ENCODE peak calls at places on chromosomes 12 and 14, in eight cellular contexts. I is adrenal gland; E is tibial artery; W is CD4-positive, CD25-positive, alpha-beta regulatory T cell; V is cardiac muscle cell; J is astrocyte; X is GM12865; K is mesenchymal stem cell. T is an unnamed sample.

GRCh38 chr12:120992989-120993388 is 14.6 kb downstream of the HNF1A start:
- DNase-seq in I (no peak), E (no peak), W (no peak), V (no peak), J (no peak), X (no peak), K (no peak), T (no peak)

GRCh38 chr12:78194448-78194847 is 363.8 kb downstream of the NAV3 start:
- DNase-seq in I (no peak), E (no peak), W (no peak), V (no peak), J (peak), X (no peak), K (peak), T (peak)

GRCh38 chr12:15050664-15051063 is 77.8 kb downstream of the PDE6H start:
- DNase-seq in I (no peak), E (no peak), W (peak), V (no peak), J (peak), X (no peak), K (peak), T (no peak)

GRCh38 chr12:81819991-81820633 is 61.0 kb upstream of the PPFIA2 start:
- DNase-seq in I (no peak), E (no peak), W (no peak), V (no peak), J (peak), X (no peak), K (peak), T (no peak)

GRCh38 chr12:22083167-22083566 is 37.1 kb downstream of the CMAS start:
- DNase-seq in I (no peak), E (no peak), W (peak), V (peak), J (peak), X (peak), K (peak), T (no peak)

GRCh38 chr14:106738075-106738474 is 1211.7 kb downstream of the TMEM121 start:
- DNase-seq in I (no peak), E (no peak), W (no peak), V (no peak), J (no peak), X (no peak), K (no peak), T (no peak)

GRCh38 chr14:71555654-71556559 is 376.3 kb upstream of the RGS6 start:
- DNase-seq in I (no peak), E (no peak), W (peak), V (no peak), J (peak), X (peak), K (peak), T (no peak)

GRCh38 chr12:79421236-79421740 is 269.5 kb downstream of the PAWR start:
- DNase-seq in I (no peak), E (no peak), W (no peak), V (no peak), J (no peak), X (no peak), K (no peak), T (no peak)

GRCh38 chr12:6970096-6970527 is 352 bp downstream of the PHB2 start:
- DNase-seq in I (peak), E (peak), W (no peak), V (no peak), J (no peak), X (peak), K (no peak), T (no peak)

GRCh38 chr12:1305063-1305434 is 289.3 kb downstream of the FBXL14 start:
- DNase-seq in I (no peak), E (no peak), W (no peak), V (no peak), J (no peak), X (no peak), K (no peak), T (peak)

GRCh38 chr12:127964717-127965116 is 302.3 kb upstream of the TMEM132C start:
- DNase-seq in I (no peak), E (no peak), W (no peak), V (no peak), J (peak), X (no peak), K (peak), T (no peak)

GRCh38 chr12:68440068-68440581 is 108.0 kb upstream of the MDM1 start:
- DNase-seq in I (no peak), E (no peak), W (no peak), V (no peak), J (peak), X (no peak), K (peak), T (peak)

GRCh38 chr12:121792607-121793500 is 634 bp downstream of the RHOF start:
- DNase-seq in I (peak), E (no peak), W (peak), V (peak), J (no peak), X (peak), K (peak), T (no peak)

GRCh38 chr12:70270108-70270507 is 26.9 kb downstream of the CNOT2 start:
- DNase-seq in I (no peak), E (no peak), W (no peak), V (no peak), J (no peak), X (no peak), K (no peak), T (no peak)

GRCh38 chr12:113196582-113196981 is 11.1 kb downstream of the RITA1 start:
- DNase-seq in I (no peak), E (no peak), W (no peak), V (no peak), J (no peak), X (no peak), K (no peak), T (no peak)

GRCh38 chr14:28896337-28896736 is 129.8 kb downstream of the FOXG1 start:
- DNase-seq in I (no peak), E (no peak), W (no peak), V (no peak), J (no peak), X (no peak), K (no peak), T (no peak)

GRCh38 chr14:54815016-54815415 is 87.6 kb downstream of the GCH1 start:
- DNase-seq in I (no peak), E (peak), W (no peak), V (no peak), J (peak), X (no peak), K (no peak), T (peak)

GRCh38 chr14:42855159-42855558 is 1248.5 kb downstream of the LRFN5 start:
- DNase-seq in I (no peak), E (no peak), W (no peak), V (no peak), J (no peak), X (no peak), K (peak), T (no peak)

GRCh38 chr14:21191261-21191808 is 35.5 kb upstream of the OR5AU1 start:
- DNase-seq in I (no peak), E (no peak), W (no peak), V (no peak), J (no peak), X (no peak), K (no peak), T (no peak)

GRCh38 chr12:123108682-123109066 is 42.2 kb downstream of the PITPNM2 start:
- DNase-seq in I (no peak), E (no peak), W (no peak), V (no peak), J (no peak), X (no peak), K (no peak), T (no peak)

GRCh38 chr12:25020621-25021243 is 71.8 kb upstream of the BCAT1 start:
- DNase-seq in I (no peak), E (no peak), W (no peak), V (no peak), J (no peak), X (peak), K (no peak), T (no peak)

GRCh38 chr14:58196198-58196597 is 3.8 kb upstream of the ACTR10 start:
- DNase-seq in I (no peak), E (no peak), W (no peak), V (no peak), J (no peak), X (no peak), K (no peak), T (no peak)

GRCh38 chr14:80491131-80491530 is 279.8 kb upstream of the DIO2 start:
- DNase-seq in I (no peak), E (peak), W (peak), V (no peak), J (peak), X (peak), K (peak), T (no peak)

GRCh38 chr12:65660096-65660495 is 164.2 kb upstream of the HMGA2 start:
- DNase-seq in I (no peak), E (no peak), W (no peak), V (no peak), J (no peak), X (no peak), K (no peak), T (no peak)

GRCh38 chr14:92680781-92681650 is 67.4 kb downstream of the LGMN start:
- DNase-seq in I (peak), E (peak), W (peak), V (peak), J (peak), X (peak), K (peak), T (no peak)

GRCh38 chr12:109910969-109911348 is 10.9 kb downstream of the TCHP start:
- DNase-seq in I (no peak), E (no peak), W (peak), V (no peak), J (peak), X (peak), K (peak), T (no peak)

GRCh38 chr14:22218729-22219128 is 370.3 kb downstream of the DAD1 start:
- DNase-seq in I (no peak), E (no peak), W (peak), V (no peak), J (no peak), X (peak), K (no peak), T (no peak)

GRCh38 chr14:104784218-104784568 is 11.4 kb downstream of the AKT1 start:
- DNase-seq in I (no peak), E (no peak), W (no peak), V (no peak), J (no peak), X (no peak), K (no peak), T (no peak)

GRCh38 chr12:116726749-116727148 is 11.1 kb downstream of the SPRING1 start:
- DNase-seq in I (no peak), E (no peak), W (no peak), V (no peak), J (no peak), X (no peak), K (no peak), T (no peak)

GRCh38 chr12:119006749-119007148 is 25.4 kb downstream of the SRRM4 start:
- DNase-seq in I (no peak), E (no peak), W (no peak), V (peak), J (no peak), X (no peak), K (no peak), T (no peak)

GRCh38 chr14:64725360-64725815 is 21.2 kb downstream of the PLEKHG3 start:
- DNase-seq in I (no peak), E (no peak), W (no peak), V (peak), J (no peak), X (no peak), K (no peak), T (no peak)

GRCh38 chr14:64724578-64724930 is 20.3 kb downstream of the PLEKHG3 start:
- DNase-seq in I (no peak), E (no peak), W (no peak), V (no peak), J (no peak), X (no peak), K (no peak), T (no peak)

GRCh38 chr14:64726585-64726890 is 22.3 kb downstream of the PLEKHG3 start:
- DNase-seq in I (no peak), E (no peak), W (no peak), V (no peak), J (peak), X (peak), K (peak), T (peak)

GRCh38 chr14:64727551-64728071 is 23.4 kb downstream of the PLEKHG3 start:
- DNase-seq in I (no peak), E (no peak), W (no peak), V (no peak), J (no peak), X (no peak), K (no peak), T (no peak)

DNA sequence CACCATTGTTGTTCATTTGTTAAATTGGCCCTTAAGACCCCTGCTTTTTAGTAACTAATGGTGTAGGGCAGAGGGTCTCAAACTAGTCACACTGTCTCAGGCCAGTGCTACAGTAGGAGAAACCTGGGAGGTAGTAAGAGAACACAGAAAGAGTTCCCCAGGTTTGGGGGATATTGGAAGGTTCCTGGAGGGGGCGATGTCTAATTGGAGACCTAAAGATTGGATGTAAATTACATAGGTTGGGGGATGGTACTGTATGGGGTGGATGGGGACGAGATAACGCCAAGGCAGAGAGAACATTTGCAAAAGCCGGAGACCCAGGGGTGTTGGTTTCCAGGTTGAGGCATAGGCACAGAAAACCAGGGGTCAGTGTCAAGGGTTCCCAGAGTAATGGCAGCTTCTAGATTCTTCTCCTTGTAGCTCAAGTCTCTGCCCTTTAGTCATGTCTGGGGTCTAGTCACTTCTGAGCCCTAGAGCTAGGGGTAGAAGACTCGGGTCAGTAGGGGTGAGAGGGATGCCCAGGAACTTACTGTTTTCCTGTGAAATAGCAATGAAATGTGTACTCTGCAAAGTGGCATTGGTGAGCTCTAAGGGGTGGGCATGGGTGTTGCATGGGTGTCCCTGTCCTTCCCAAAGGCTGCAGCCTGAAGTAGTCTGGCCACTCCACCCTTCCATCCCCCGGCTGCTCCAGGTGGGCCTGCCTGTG is 21.8 kb downstream of the PLEKHG3 start:
- DNase-seq in I (no peak), E (no peak), W (no peak), V (no peak), J (no peak), X (no peak), K (no peak), T (no peak)
- H3K4me3 ChIP-seq in I (no peak), E (no peak), W (no peak), V (no peak), J (no peak), X (no peak), K (no peak), T (no peak)

DNA sequence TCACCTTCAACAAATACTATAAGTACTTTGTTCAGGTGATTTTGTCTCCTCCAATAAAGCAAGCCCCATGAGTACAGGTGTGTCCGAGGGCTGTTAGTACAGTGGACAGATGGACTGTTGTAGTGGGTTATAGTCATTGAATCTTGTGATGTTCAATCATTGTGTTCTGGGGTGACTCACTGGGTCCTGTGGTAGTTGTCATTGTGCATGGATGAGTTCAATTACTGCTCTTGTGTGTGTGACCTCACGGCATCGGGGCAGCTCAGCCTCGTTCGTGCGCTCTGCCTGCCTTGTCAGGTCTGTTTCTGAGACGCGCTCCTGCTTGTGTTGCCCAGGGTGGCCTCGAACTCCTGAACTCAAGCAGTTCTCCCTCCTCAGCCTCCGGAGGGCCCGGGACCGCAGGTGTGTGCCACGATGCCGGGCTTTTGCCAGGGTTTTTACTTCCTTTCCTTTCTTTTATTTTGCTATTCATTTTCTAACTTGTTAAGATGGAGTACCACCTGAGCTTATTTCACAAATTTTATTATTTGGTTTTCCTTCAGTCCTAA is 72.2 kb downstream of the DDX51 start:
- DNase-seq in I (no peak), E (no peak), W (no peak), V (no peak), J (no peak), X (no peak), K (no peak), T (peak)
- H3K4me3 ChIP-seq in I (no peak), E (no peak), W (no peak), V (no peak), J (no peak), X (no peak), K (peak), T (no peak)

GRCh38 chr14:77316872-77317271 is 3.8 kb downstream of the POMT2 start:
- DNase-seq in I (no peak), E (no peak), W (no peak), V (no peak), J (no peak), X (no peak), K (no peak), T (no peak)

GRCh38 chr14:77322209-77322902 is 1.5 kb downstream of the GSTZ1 start:
- DNase-seq in I (no peak), E (no peak), W (no peak), V (no peak), J (no peak), X (no peak), K (no peak), T (no peak)

GRCh38 chr14:77318006-77318553 is 2.6 kb downstream of the POMT2 start:
- DNase-seq in I (peak), E (no peak), W (no peak), V (no peak), J (no peak), X (no peak), K (no peak), T (no peak)

GRCh38 chr14:77320238-77320935 is at the start of gene POMT2:
- DNase-seq in I (peak), E (peak), W (peak), V (peak), J (peak), X (peak), K (peak), T (no peak)

DNA sequence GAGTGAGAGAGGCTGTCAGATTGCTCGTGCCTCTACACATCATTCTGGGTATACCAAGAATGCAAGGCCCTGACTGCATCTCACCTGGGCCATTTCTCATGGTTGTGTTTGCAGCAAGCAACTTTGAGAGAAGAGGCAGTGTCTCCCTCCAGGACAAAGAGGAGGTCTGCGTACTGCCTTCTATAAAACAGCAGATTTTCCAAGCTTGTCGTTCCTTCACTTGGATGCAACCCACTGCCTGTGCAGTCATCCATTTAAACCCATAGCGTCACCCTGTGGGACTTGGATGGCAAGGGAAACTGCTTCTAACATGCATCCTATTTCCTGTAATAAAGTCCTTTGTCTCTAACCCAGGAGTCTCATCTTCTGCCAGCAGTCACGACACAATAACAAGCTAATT is 1.3 kb downstream of the POMT2 start:
- DNase-seq in I (no peak), E (no peak), W (no peak), V (no peak), J (no peak), X (no peak), K (peak), T (no peak)
- H3K4me3 ChIP-seq in I (peak), E (no peak), W (no peak), V (no peak), J (no peak), X (no peak), K (no peak), T (peak)

GRCh38 chr12:52848661-52849255 is at the start of gene KRT78:
- DNase-seq in I (no peak), E (no peak), W (no peak), V (no peak), J (no peak), X (no peak), K (no peak), T (no peak)
- H3K4me3 ChIP-seq in I (no peak), E (no peak), W (no peak), V (no peak), J (no peak), X (no peak), K (no peak), T (no peak)

GRCh38 chr12:8696402-8697100 is 1.2 kb upstream of the RIMKLB start:
- DNase-seq in I (no peak), E (no peak), W (no peak), V (no peak), J (no peak), X (no peak), K (no peak), T (no peak)
- H3K4me3 ChIP-seq in I (peak), E (peak), W (peak), V (peak), J (peak), X (peak), K (no peak), T (peak)

GRCh38 chr12:132347471-132347855 is 18.1 kb upstream of the GALNT9 start:
- DNase-seq in I (no peak), E (no peak), W (no peak), V (no peak), J (no peak), X (no peak), K (no peak), T (no peak)
- H3K4me3 ChIP-seq in I (no peak), E (no peak), W (no peak), V (no peak), J (no peak), X (no peak), K (no peak), T (no peak)

DNA sequence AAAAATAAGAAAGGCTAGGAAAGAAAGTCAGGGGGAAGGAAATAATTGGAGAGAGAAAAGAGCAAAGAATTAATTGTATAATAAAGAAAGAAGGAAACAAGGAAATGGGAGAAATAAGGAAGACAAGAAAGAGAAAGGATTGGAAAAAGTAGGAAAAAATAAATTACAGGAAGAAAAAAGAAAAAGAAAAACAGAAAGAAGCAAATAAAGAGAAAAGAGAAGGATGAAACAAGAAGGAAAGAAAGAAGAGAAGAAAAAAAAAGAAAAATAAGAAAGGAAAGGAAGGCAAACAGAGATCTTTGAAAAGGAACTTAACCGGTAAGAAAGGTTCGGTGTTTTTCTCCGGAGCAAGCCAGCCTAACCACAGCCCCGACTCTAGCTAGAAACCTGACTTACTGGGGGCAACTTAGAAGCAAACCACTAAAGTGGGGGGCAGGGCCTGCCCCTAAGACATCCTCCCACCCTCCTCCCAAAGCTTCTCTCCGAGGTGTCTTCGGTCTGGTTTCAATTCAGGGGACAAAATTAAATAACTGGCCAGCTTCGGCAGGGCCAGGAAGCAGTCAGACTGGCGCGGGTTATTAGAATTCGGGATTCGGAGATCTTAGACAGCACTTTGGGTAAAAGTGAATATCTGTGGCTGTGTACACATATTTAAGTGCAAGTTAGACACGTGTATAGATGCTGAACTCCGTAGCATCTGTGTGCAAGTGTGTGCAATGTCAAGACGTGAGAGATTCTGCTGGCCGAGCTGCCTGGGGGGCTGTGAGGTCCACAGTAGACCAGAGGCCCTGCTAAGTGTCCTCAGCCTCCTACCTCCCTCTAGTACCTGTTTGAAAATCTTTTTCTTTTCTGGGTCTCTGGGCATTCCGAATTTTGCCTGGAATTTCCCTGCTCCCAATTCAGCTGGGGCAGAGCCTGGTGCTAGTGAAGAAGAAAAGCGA is 4.2 kb upstream of the HOXC10 start:
- DNase-seq in I (no peak), E (no peak), W (no peak), V (no peak), J (no peak), X (no peak), K (no peak), T (no peak)
- H3K4me3 ChIP-seq in I (no peak), E (peak), W (no peak), V (no peak), J (no peak), X (no peak), K (no peak), T (no peak)